ENCODE peak calls at places on chromosome 17, in four cellular contexts. R is HCT116, K is HL-60, Z is GM23338. P is an unnamed sample.

GRCh38 chr17:17738901-17739300 is 57.6 kb downstream of the RAI1 start:
- DNase-seq in K (no peak), Z (no peak), R (no peak), P (no peak)

GRCh38 chr17:2803971-2804370 is 7.7 kb downstream of the RAP1GAP2 start:
- DNase-seq in K (no peak), Z (no peak), R (no peak), P (no peak)

GRCh38 chr17:59846391-59847165 is 46.2 kb downstream of the TUBD1 start:
- DNase-seq in K (peak), Z (peak), R (peak), P (peak)

GRCh38 chr17:49525831-49526741 is 31.0 kb downstream of the NGFR start:
- DNase-seq in Z (no peak), K (no peak), R (no peak), P (no peak)

GRCh38 chr17:6913608-6914443 is 82.0 kb upstream of the ALOX12 start:
- DNase-seq in Z (peak), R (no peak), K (peak), P (peak)

GRCh38 chr17:47945080-47945479 is 3.7 kb downstream of the PNPO start:
- DNase-seq in K (peak), R (no peak), Z (no peak), P (no peak)

GRCh38 chr17:4304417-4305027 is 40.7 kb upstream of the ANKFY1 start:
- DNase-seq in R (peak), Z (peak), K (peak), P (no peak)

GRCh38 chr17:32876414-32877163 is at the start of gene MYO1D:
- DNase-seq in Z (peak), K (no peak), R (peak), P (no peak)

GRCh38 chr17:67863624-67864247 is 38.4 kb downstream of the BPTF start:
- DNase-seq in R (no peak), Z (no peak), K (no peak), P (no peak)

GRCh38 chr17:58960068-58960467 is 146.6 kb downstream of the TRIM37 start:
- DNase-seq in Z (peak), R (peak), K (peak), P (no peak)

GRCh38 chr17:36918260-36918691 is 19.0 kb upstream of the LHX1 start:
- DNase-seq in K (no peak), R (peak), Z (peak), P (no peak)

GRCh38 chr17:17693253-17693954 is 12.1 kb downstream of the RAI1 start:
- DNase-seq in Z (peak), K (peak), R (no peak), P (no peak)

GRCh38 chr17:57987582-57988300 is at the start of gene VEZF1:
- DNase-seq in Z (peak), R (peak), K (peak), P (no peak)

GRCh38 chr17:53844476-53845107 is 21.9 kb downstream of the KIF2B start:
- DNase-seq in R (no peak), K (no peak), Z (no peak), P (no peak)

GRCh38 chr17:73710095-73710592 is 65.9 kb upstream of the SDK2 start:
- DNase-seq in Z (peak), R (peak), K (peak), P (peak)

GRCh38 chr17:39927928-39928867 is 666 bp downstream of the LRRC3C start:
- DNase-seq in R (no peak), Z (peak), K (no peak), P (no peak)

GRCh38 chr17:42520540-42520951 is 15.5 kb upstream of the NAGLU start:
- DNase-seq in Z (peak), K (no peak), R (no peak), P (no peak)

GRCh38 chr17:81345211-81346089 is 49.8 kb upstream of the BAHCC1 start:
- DNase-seq in K (peak), R (no peak), Z (peak), P (no peak)
- TF ChIP-seq REST in K (no peak), R (no peak), Z (no peak), P (no peak)

GRCh38 chr17:77958716-77959215 is 263 bp downstream of the TNRC6C start:
- DNase-seq in R (no peak), Z (no peak), K (no peak), P (no peak)

GRCh38 chr17:77959216-77959925 is 868 bp downstream of the TNRC6C start:
- DNase-seq in Z (peak), K (no peak), R (no peak), P (no peak)

GRCh38 chr17:77957215-77957868 is 1.2 kb upstream of the TNRC6C start:
- DNase-seq in K (peak), Z (peak), R (no peak), P (no peak)

GRCh38 chr17:77959926-77960521 is 1.5 kb downstream of the TNRC6C start:
- DNase-seq in R (no peak), Z (peak), K (no peak), P (no peak)

GRCh38 chr17:77957869-77958715 is at the start of gene TNRC6C:
- DNase-seq in Z (peak), K (peak), R (peak), P (peak)
- TF ChIP-seq REST in Z (no peak), K (no peak), R (no peak), P (no peak)

GRCh38 chr17:75855310-75856061 is at the start of gene WBP2:
- DNase-seq in R (peak), Z (peak), K (peak), P (peak)
- TF ChIP-seq REST in R (no peak), Z (no peak), K (no peak), P (no peak)

GRCh38 chr17:56786989-56787482 is 46.7 kb downstream of the C17orf67 start:
- DNase-seq in R (peak), K (peak), Z (no peak), P (peak)
- TF ChIP-seq REST in R (no peak), K (no peak), Z (no peak), P (no peak)

GRCh38 chr17:79897243-79898063 is 58.2 kb upstream of the CBX4 start:
- DNase-seq in Z (no peak), K (no peak), R (no peak), P (no peak)
- TF ChIP-seq REST in Z (no peak), K (no peak), R (no peak), P (no peak)

DNA sequence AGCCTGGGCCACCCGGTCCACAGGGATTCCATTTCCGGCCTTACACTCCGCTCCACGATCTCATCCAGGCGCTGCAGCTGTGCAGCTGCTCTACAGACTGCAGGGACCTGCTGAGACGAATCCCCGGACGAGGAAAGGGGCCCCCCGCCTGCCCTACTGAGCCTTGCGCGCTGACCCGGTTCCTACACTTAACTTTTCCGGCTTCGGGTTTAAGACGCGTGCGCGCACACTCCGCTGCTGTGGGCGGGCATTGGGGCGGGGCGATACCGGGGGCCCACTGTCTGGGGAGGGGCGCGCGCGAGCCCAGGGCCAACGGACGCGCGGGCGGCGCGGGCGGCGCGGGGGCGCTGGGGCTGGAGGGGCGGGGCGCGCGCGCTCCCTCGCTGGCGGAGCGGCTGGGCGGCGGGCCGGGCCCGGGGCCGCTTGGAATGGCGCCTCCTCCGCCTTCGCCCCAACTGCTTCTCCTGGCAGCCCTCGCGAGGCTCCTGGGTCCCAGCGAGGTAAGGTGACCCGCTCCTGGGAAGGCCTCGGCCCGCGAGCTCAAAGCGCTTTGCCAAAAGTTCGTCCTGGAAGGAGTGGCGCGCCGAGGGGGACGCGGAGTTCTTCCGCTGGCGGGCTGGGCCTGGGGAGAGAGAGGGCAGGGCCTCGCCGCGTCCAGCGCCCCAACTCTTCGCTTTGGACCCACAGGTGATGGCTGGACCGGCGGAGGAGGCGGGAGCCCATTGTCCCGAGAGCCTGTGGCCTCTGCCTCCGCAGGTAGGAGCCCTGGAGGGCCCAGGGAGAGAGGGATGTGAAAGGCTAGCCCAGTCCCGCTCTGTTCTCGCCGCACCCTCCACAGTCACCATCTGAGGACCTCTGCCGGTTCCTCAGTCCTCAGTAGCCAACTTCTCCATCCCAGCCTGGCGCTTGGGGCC is at the start of gene TP53I13:
- DNase-seq in Z (peak), R (peak), K (peak), P (no peak)
- TF ChIP-seq REST in Z (no peak), R (no peak), K (no peak), P (no peak)

GRCh38 chr17:9928601-9929341 is 23.7 kb upstream of the RCVRN start:
- DNase-seq in K (no peak), Z (peak), R (peak), P (no peak)
- TF ChIP-seq REST in K (no peak), Z (no peak), R (no peak), P (no peak)